ENCODE peak calls at places on chromosomes 5 and 9, in four cellular contexts. H is H9, B is H1, Y is IMR-90. U is an unnamed sample. For H3K9me3, the result is how much of the 10 kb centered on the place peaks cover.

GRCh38 chr5:154031923-154032489 is 6.7 kb downstream of the FAM114A2 start:
- DNase-seq in H (no peak), B (no peak), Y (no peak), U (no peak)

GRCh38 chr5:154356256-154356655 is 89.5 kb upstream of the SAP30L start:
- DNase-seq in H (no peak), Y (peak), B (no peak), U (no peak)

GRCh38 chr9:127611796-127612790 is at the start of gene STXBP1:
- DNase-seq in B (peak), H (peak), Y (peak), U (peak)

GRCh38 chr9:133184971-133185370 is 21.3 kb upstream of the GBGT1 start:
- DNase-seq in Y (peak), H (no peak), B (no peak), U (no peak)

GRCh38 chr9:95937131-95937530 is 61.6 kb downstream of the ERCC6L2 start:
- DNase-seq in H (no peak), B (no peak), Y (no peak), U (no peak)

GRCh38 chr5:151758430-151759241 is at the start of gene ATOX1:
- DNase-seq in Y (peak), B (peak), H (peak), U (peak)

GRCh38 chr9:94912700-94913249 is 186.3 kb downstream of the AOPEP start:
- DNase-seq in B (no peak), H (no peak), Y (peak), U (no peak)

GRCh38 chr5:81922790-81923398 is 48.9 kb upstream of the ATG10 start:
- DNase-seq in H (no peak), B (no peak), Y (no peak), U (no peak)

GRCh38 chr5:44345871-44346270 is 43.3 kb downstream of the FGF10 start:
- DNase-seq in Y (no peak), H (no peak), B (no peak), U (no peak)

GRCh38 chr5:172858990-172859811 is 25.1 kb downstream of the ERGIC1 start:
- DNase-seq in B (no peak), H (no peak), Y (peak), U (no peak)

GRCh38 chr9:5263568-5264218 is 32.5 kb downstream of the INSL4 start:
- DNase-seq in Y (no peak), B (no peak), H (no peak), U (no peak)

GRCh38 chr9:1647776-1648175 is 367.4 kb upstream of the SMARCA2 start:
- DNase-seq in B (no peak), H (no peak), Y (no peak), U (no peak)

GRCh38 chr9:77712533-77713130 is 64.5 kb upstream of the GNA14 start:
- DNase-seq in H (no peak), B (no peak), Y (peak), U (no peak)

GRCh38 chr9:108094676-108094993 is 605.1 kb upstream of the KLF4 start:
- DNase-seq in H (no peak), Y (peak), B (no peak), U (no peak)

GRCh38 chr5:79456449-79456848 is 57.5 kb downstream of the HOMER1 start:
- DNase-seq in Y (no peak), B (no peak), H (no peak), U (no peak)

GRCh38 chr5:5374034-5374715 is 48.3 kb upstream of the ICE1 start:
- DNase-seq in H (no peak), B (no peak), Y (peak), U (no peak)

GRCh38 chr5:177455661-177456590 is 9.3 kb downstream of the PRR7 start:
- DNase-seq in Y (peak), H (peak), B (peak), U (peak)

GRCh38 chr9:93121316-93122241 is 12.5 kb downstream of the NINJ1 start:
- DNase-seq in Y (no peak), H (peak), B (no peak), U (no peak)

GRCh38 chr5:90865194-90865593 is 306.6 kb downstream of the ADGRV1 start:
- DNase-seq in B (no peak), Y (no peak), H (no peak), U (no peak)

GRCh38 chr9:16191691-16192402 is 639.0 kb downstream of the CCDC171 start:
- DNase-seq in H (peak), B (peak), Y (peak), U (peak)

GRCh38 chr5:57784106-57784505 is 301.5 kb upstream of the ACTBL2 start:
- DNase-seq in B (no peak), Y (no peak), H (no peak), U (no peak)

GRCh38 chr9:85417674-85418073 is 324.1 kb downstream of the AGTPBP1 start:
- DNase-seq in B (no peak), Y (no peak), H (no peak), U (no peak)

GRCh38 chr9:73575071-73575470 is 423.4 kb downstream of the ANXA1 start:
- DNase-seq in Y (no peak), H (no peak), B (no peak), U (no peak)

GRCh38 chr5:84436866-84437265 is 52.2 kb upstream of the EDIL3 start:
- DNase-seq in Y (peak), B (no peak), H (no peak), U (no peak)

GRCh38 chr5:129120158-129120581 is 25.6 kb downstream of the ISOC1 start:
- DNase-seq in B (no peak), Y (no peak), H (no peak), U (no peak)

GRCh38 chr5:12272389-12272788 is 368.1 kb upstream of the CTNND2 start:
- DNase-seq in Y (no peak), B (peak), H (peak), U (no peak)

GRCh38 chr5:144198386-144198785 is 27.7 kb downstream of the KCTD16 start:
- DNase-seq in Y (peak), B (no peak), H (no peak), U (no peak)

GRCh38 chr5:172113036-172113435 is 75.0 kb downstream of the STK10 start:
- DNase-seq in B (no peak), H (no peak), Y (no peak), U (no peak)

GRCh38 chr9:84851935-84852585 is 182.5 kb downstream of the NTRK2 start:
- DNase-seq in H (peak), B (no peak), Y (peak), U (peak)

GRCh38 chr5:124907098-124907644 is 160.7 kb upstream of the ZNF608 start:
- DNase-seq in H (no peak), B (no peak), Y (no peak), U (no peak)

GRCh38 chr5:124910354-124911016 is 164.0 kb upstream of the ZNF608 start:
- DNase-seq in Y (no peak), H (no peak), B (no peak), U (no peak)

GRCh38 chr5:124912653-124913328 is 166.4 kb upstream of the ZNF608 start:
- DNase-seq in H (no peak), B (no peak), Y (no peak), U (no peak)

GRCh38 chr5:124908603-124909451 is 162.4 kb upstream of the ZNF608 start:
- DNase-seq in B (no peak), Y (peak), H (no peak), U (no peak)

DNA sequence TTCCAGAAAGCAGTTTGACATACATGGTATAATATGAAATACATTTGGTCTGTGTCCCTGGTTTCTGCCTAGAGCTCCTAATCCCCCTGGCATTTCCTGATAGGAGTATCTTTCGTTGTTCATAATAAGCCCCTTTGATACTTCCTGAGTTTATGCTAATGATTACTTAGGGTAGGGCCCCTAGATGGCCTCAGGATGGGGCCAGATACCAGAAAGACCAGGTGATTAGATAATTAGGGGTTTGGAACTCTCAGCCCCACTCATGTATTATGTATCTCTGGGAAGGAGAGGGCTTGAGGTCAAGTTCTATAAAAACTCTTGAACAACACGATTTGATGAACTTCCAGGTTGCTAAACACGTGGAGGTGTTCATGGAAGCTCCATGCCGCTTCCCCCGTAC is 163.3 kb upstream of the ZNF608 start:
- DNase-seq in H (no peak), B (no peak), Y (no peak), U (no peak)
- H2AK5ac ChIP-seq in H (no peak), B (no peak), Y (no peak), U (no peak)

DNA sequence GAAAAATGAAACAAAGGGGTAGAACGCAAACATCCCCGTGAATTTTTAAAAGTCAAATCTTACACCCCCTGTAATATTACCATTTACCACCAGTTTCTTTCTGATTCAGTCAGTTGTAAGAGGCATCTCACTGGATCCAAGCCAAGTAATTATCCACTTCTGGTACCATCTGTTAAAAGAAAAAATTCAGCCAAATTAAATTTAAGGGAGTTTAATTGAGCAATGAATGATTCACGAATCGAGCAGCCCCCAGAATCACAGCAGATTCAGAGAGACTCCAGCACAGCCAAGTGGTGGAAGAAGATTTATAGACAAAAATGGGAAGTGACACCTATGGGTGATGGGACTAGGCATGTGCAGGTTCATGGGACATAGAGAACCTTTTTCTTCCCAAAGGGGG is 29.9 kb upstream of the MTMR12 start:
- DNase-seq in Y (no peak), B (no peak), H (no peak), U (no peak)
- H3K9me3 ChIP-seq in Y (under half), B (half or more), H (under half), U (under half)

DNA sequence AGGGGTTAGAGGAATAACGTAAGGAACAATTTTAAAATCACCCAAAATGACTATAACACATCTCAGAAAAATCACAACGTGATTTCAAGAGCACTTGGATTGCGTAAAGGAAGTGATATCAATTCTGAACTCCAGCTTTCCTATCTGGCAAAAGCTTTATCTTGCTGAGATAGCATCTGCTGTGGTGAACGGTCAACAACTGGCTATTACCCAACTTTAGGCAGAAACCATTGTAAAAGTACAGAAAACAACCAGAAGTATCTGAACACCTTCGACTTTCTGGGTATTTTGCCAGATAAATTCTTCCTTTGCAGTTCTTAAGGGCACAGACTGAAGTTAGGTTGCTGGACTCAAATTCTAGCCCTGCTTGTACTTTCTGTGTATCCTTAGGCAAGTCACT is 9.2 kb downstream of the ABLIM3 start:
- DNase-seq in B (no peak), Y (peak), H (no peak), U (no peak)
- H2AK5ac ChIP-seq in B (no peak), Y (peak), H (no peak), U (no peak)

DNA sequence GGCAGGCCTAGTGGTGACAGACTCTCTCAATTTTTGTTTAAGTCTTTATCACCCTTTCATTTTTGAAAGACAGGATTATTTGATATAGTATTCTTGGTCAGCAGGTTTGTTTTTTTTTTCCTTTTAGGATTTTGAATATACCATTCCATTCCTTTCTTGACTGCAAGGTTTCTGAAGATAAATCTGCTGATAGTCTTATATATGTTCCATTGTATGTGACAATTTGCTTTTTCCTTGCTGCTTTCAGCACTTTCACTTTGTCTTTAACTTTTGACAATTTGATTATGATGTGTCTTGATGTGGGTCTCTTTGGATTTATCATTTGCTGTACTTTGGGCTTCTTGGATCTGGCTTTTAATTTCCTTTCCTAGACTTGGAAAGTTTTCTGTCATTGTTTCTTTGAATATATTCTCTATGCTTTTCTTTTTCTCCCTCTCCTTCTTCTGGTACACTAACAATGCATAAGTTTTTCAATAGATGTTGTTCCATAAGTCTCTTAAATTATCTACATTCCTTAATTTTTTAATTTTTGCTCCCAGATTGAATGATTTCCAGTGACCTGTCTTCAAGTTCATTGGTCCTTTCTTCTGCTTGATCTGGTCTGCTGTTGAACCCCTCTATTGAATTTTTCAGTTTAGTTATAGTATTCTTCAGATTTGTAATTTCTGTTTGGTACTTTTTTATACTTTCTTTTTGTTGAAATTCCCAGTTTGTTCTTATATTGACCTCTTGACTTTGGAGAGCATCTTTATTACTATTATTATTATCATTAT is 14.6 kb upstream of the FBXW2 start:
- DNase-seq in Y (no peak), H (no peak), B (no peak), U (no peak)
- H3K9me3 ChIP-seq in Y (under half), H (under half), B (under half), U (under half)

GRCh38 chr9:99184427-99185327 is 37.1 kb downstream of the ALG2 start:
- DNase-seq in B (peak), Y (peak), H (peak), U (peak)
- H2AK5ac ChIP-seq in B (no peak), Y (peak), H (no peak), U (peak)

DNA sequence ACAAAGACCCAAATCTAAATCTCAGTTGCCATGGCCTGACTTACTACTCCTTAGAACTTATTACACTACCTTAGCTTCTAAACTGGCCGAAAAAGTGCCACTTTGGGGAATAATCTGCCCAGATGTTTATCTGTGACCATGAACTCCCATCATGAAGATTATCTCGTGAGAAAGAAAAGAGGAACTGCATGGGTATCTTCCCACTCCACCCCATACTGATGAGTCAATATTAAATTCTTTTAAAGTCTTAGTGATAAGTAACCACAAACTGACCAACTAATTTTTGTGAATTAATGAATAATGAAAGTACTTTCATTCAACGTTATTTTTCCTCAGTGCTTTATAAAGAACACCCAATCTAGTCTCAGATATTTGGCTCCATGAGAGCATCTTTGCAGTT is 493.5 kb downstream of the EBF1 start:
- DNase-seq in Y (no peak), H (no peak), B (no peak), U (no peak)
- H3K9me3 ChIP-seq in Y (under half), H (under half), B (under half), U (under half)

GRCh38 chr9:115597330-115597729 is 479.4 kb upstream of the TNC start:
- DNase-seq in H (no peak), Y (no peak), B (no peak), U (no peak)
- H2AK5ac ChIP-seq in H (no peak), Y (peak), B (no peak), U (no peak)